ENCODE peak calls at places on chromosomes 16 and 17, in six cellular contexts. O, V, S, H, F and J are unnamed samples.

GRCh38 chr17:77834170-77835115 is 124.1 kb upstream of the TNRC6C start:
- DNase-seq in O (peak; percentile 95), V (no peak), S (peak; percentile 49), H (peak; percentile 86), F (peak; percentile 94), J (no peak)

GRCh38 chr17:70168044-70168978 is 1.0 kb upstream of the KCNJ2 start:
- DNase-seq in O (peak; percentile 92), V (peak; percentile 65), S (no peak), H (peak; percentile 81), F (peak; percentile 83), J (peak; percentile 86)

GRCh38 chr17:50835563-50836231 is at the start of gene WFIKKN2:
- DNase-seq in O (no peak), V (no peak), S (no peak), H (no peak), F (no peak), J (no peak)

GRCh38 chr16:46857261-46857962 is 26.4 kb upstream of the C16orf87 start:
- DNase-seq in O (no peak), V (no peak), S (no peak), H (peak; percentile 82), F (no peak), J (peak; percentile 30)

GRCh38 chr16:66886914-66887313 is 6.6 kb downstream of the PDP2 start:
- DNase-seq in O (no peak), V (no peak), S (no peak), H (no peak), F (no peak), J (no peak)

GRCh38 chr17:3575506-3575905 is 17.9 kb upstream of the TRPV3 start:
- DNase-seq in O (no peak), V (no peak), S (no peak), H (peak; percentile 76), F (no peak), J (no peak)

GRCh38 chr16:74909665-74910064 is 75.3 kb downstream of the WDR59 start:
- DNase-seq in O (no peak), V (no peak), S (no peak), H (no peak), F (no peak), J (no peak)

GRCh38 chr16:57257455-57258070 is 12.5 kb downstream of the ARL2BP start:
- DNase-seq in O (no peak), V (no peak), S (no peak), H (no peak), F (no peak), J (no peak)

GRCh38 chr17:35028531-35029262 is 34.8 kb downstream of the RFFL start:
- DNase-seq in O (no peak), V (no peak), S (no peak), H (peak; percentile 24), F (no peak), J (no peak)

GRCh38 chr16:51818342-51818944 is 667.4 kb upstream of the SALL1 start:
- DNase-seq in O (peak; percentile 92), V (peak; percentile 89), S (no peak), H (peak; percentile 73), F (peak; percentile 70), J (peak; percentile 39)

GRCh38 chr16:88975511-88976061 is 1.4 kb downstream of the CBFA2T3 start:
- DNase-seq in O (no peak), V (no peak), S (no peak), H (no peak), F (no peak), J (no peak)

GRCh38 chr17:11178576-11178975 is 62.4 kb upstream of the SHISA6 start:
- DNase-seq in O (no peak), V (no peak), S (no peak), H (no peak), F (peak; percentile 71), J (no peak)

GRCh38 chr17:51214920-51215319 is 44.9 kb downstream of the MBTD1 start:
- DNase-seq in O (no peak), V (no peak), S (no peak), H (no peak), F (no peak), J (no peak)

GRCh38 chr16:631808-632358 is 1.1 kb downstream of the WFIKKN1 start:
- DNase-seq in O (no peak), V (no peak), S (no peak), H (no peak), F (no peak), J (no peak)

GRCh38 chr17:7029096-7029495 is 6.2 kb downstream of the BCL6B start:
- DNase-seq in O (no peak), V (no peak), S (no peak), H (no peak), F (no peak), J (no peak)

GRCh38 chr16:30377050-30377811 is 2.6 kb downstream of the MYL11 start:
- DNase-seq in O (peak; percentile 37), V (peak; percentile 92), S (no peak), H (no peak), F (peak; percentile 75), J (no peak)

GRCh38 chr17:74497471-74497870 is 31.0 kb downstream of the CD300A start:
- DNase-seq in O (no peak), V (no peak), S (no peak), H (no peak), F (no peak), J (no peak)

GRCh38 chr17:9072626-9073339 is 51.5 kb downstream of the NTN1 start:
- DNase-seq in O (peak; percentile 42), V (no peak), S (no peak), H (no peak), F (no peak), J (peak; percentile 39)

GRCh38 chr16:49850558-49851467 is 5.1 kb downstream of the ZNF423 start:
- DNase-seq in O (no peak), V (no peak), S (no peak), H (no peak), F (no peak), J (no peak)
- H3K4me1 ChIP-seq in O (peaks cover 37% of the 10 kb centered on the region), V (peaks cover 41% of the 10 kb centered on the region), S (no peaks in the 10 kb centered on the region), H (no peaks in the 10 kb centered on the region), F (peaks cover 20% of the 10 kb centered on the region), J (no peaks in the 10 kb centered on the region)

DNA sequence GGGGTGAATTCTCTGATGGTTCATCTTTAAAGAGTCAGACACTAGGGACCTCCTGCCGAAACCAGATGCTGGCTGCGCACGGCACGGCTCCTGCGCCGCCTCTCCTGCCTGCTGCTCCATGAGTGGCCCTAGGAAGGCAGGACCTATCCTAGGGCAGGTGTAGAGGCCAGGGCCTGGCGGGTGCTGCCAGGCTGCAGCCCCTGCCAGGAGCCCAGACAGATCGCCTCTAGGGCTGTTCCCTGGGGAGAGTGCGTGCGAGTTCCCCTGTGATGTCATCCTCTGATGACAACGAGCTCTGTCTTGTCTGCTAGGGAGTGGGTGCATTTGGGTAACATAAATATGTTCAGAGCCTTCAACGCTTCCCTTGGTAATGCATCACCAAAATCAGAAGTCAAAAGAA is 23.9 kb downstream of the SLC38A10 start:
- DNase-seq in O (no peak), V (no peak), S (no peak), H (no peak), F (no peak), J (no peak)
- H3K9ac ChIP-seq in O (no peak overlapping the region), V (no peak overlapping the region), S (no peak overlapping the region), H (no peak overlapping the region), F (no peak overlapping the region), J (no peak overlapping the region)

GRCh38 chr17:81094224-81094743 is 59.3 kb downstream of the BAIAP2 start:
- DNase-seq in O (no peak), V (no peak), S (no peak), H (no peak), F (no peak), J (no peak)
- H3K4me1 ChIP-seq in O (peaks cover 10% of the 10 kb centered on the region), V (peaks cover 40% of the 10 kb centered on the region), S (peaks cover 11% of the 10 kb centered on the region), H (peaks cover 37% of the 10 kb centered on the region), F (peaks cover 13% of the 10 kb centered on the region), J (peaks cover 18% of the 10 kb centered on the region)

GRCh38 chr17:2015314-2015713 is 9.8 kb downstream of the RTN4RL1 start:
- DNase-seq in O (no peak), V (no peak), S (no peak), H (no peak), F (no peak), J (no peak)

GRCh38 chr17:2018716-2019490 is 6.2 kb downstream of the RTN4RL1 start:
- DNase-seq in O (no peak), V (no peak), S (no peak), H (no peak), F (no peak), J (no peak)

GRCh38 chr17:2013994-2014317 is 11.2 kb downstream of the RTN4RL1 start:
- DNase-seq in O (no peak), V (no peak), S (no peak), H (no peak), F (no peak), J (no peak)

GRCh38 chr17:2017274-2017941 is 7.7 kb downstream of the RTN4RL1 start:
- DNase-seq in O (no peak), V (no peak), S (no peak), H (no peak), F (no peak), J (no peak)

GRCh38 chr17:2016494-2016893 is 8.6 kb downstream of the RTN4RL1 start:
- DNase-seq in O (no peak), V (no peak), S (no peak), H (no peak), F (no peak), J (no peak)
- H3K9ac ChIP-seq in O (no peak overlapping the region), V (no peak overlapping the region), S (no peak overlapping the region), H (no peak overlapping the region), F (no peak overlapping the region), J (no peak overlapping the region)

GRCh38 chr16:84725481-84726078 is 25.8 kb downstream of the USP10 start:
- DNase-seq in O (peak; percentile 82), V (no peak), S (no peak), H (no peak), F (peak; percentile 64), J (no peak)

GRCh38 chr16:84728853-84729424 is 29.1 kb downstream of the USP10 start:
- DNase-seq in O (no peak), V (peak; percentile 29), S (no peak), H (no peak), F (no peak), J (no peak)

GRCh38 chr16:84726079-84726669 is 26.4 kb downstream of the USP10 start:
- DNase-seq in O (peak; percentile 94), V (peak; percentile 93), S (no peak), H (peak; percentile 85), F (peak; percentile 85), J (peak; percentile 96)

GRCh38 chr16:84724619-84725307 is 25.0 kb downstream of the USP10 start:
- DNase-seq in O (no peak), V (no peak), S (no peak), H (peak; percentile 44), F (no peak), J (peak; percentile 29)

DNA sequence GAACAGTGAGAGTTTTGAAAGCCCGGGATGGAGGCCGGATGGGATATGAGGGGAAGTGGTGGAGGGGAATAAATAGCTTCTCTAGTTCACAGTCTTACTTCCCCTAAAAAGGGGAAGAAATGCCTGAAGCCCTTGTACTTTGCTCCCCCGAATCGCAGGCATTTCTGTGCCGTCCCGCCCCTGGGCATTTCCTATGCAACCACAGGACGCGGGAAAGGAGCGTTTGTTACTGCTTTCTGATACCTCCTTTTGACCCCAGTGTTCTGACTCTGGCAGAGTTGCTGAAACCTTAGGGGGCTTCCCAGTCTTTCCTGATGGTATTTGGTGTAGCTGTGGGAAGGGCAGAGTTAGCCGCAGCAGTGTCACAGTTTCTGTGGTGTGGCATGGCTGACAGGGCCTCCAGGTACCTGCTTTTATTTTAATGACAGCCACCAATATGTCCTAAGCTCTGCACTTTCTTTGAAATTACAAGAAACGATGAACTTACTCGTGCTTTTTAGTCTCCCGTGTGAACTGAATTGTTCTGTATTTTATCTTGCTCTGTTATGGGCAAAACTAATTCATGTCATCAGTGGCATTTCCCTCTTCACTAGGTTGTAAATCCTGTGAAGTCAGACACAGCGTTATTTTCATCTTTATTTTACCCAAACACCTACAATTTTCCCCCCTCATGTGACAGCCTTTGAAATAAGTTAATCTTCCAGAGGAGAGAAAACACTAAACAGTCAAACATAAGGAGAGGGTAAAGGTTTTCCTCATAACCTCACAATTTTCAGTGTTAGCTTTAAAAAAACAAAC is 27.1 kb downstream of the USP10 start:
- DNase-seq in O (no peak), V (peak; percentile 47), S (peak; percentile 72), H (no peak), F (no peak), J (peak; percentile 69)
- H3K4me1 ChIP-seq in O (peaks cover 13% of the 10 kb centered on the region), V (peaks cover 20% of the 10 kb centered on the region), S (peaks cover 47% of the 10 kb centered on the region), H (peaks cover 15% of the 10 kb centered on the region), F (peaks cover 20% of the 10 kb centered on the region), J (peaks cover 22% of the 10 kb centered on the region)